ENCODE peak calls at places on chromosome 12, in five cellular contexts. O is PC-3, G is neural progenitor cell, H is PC-9, C is HepG2. Z is an unnamed sample.

GRCh38 chr12:42145197-42145549 is 499 bp upstream of the GXYLT1 start:
- DNase-seq in G (peak), C (no peak), O (peak), H (no peak), Z (no peak)

GRCh38 chr12:92297932-92298681 is 152.5 kb upstream of the BTG1 start:
- DNase-seq in H (no peak), O (no peak), G (no peak), C (no peak), Z (peak)

GRCh38 chr12:59405992-59406391 is 189.8 kb upstream of the SLC16A7 start:
- DNase-seq in O (no peak), H (no peak), C (no peak), G (no peak), Z (no peak)

GRCh38 chr12:30796891-30797371 is 42.2 kb upstream of the CAPRIN2 start:
- DNase-seq in H (no peak), C (no peak), G (peak), O (peak), Z (peak)

GRCh38 chr12:117903441-117903840 is 65.3 kb downstream of the KSR2 start:
- DNase-seq in C (no peak), O (no peak), G (no peak), H (no peak), Z (no peak)

GRCh38 chr12:79776111-79776510 is 85.3 kb upstream of the PAWR start:
- DNase-seq in O (peak), H (peak), G (no peak), C (peak), Z (peak)

GRCh38 chr12:10366875-10367274 is 23.0 kb downstream of the KLRK1 start:
- DNase-seq in G (no peak), C (peak), O (peak), H (no peak), Z (peak)

GRCh38 chr12:64270411-64270810 is 48.3 kb upstream of the KICS2 start:
- DNase-seq in C (no peak), O (no peak), G (no peak), H (no peak), Z (no peak)

GRCh38 chr12:9742665-9743064 is 9.8 kb upstream of the CLECL1 start:
- DNase-seq in C (no peak), H (peak), G (no peak), O (no peak), Z (no peak)

GRCh38 chr12:128323115-128323514 is 56.1 kb downstream of the TMEM132C start:
- DNase-seq in G (no peak), H (no peak), O (no peak), C (no peak), Z (no peak)

GRCh38 chr12:127162902-127163301 is 1104.1 kb upstream of the TMEM132C start:
- DNase-seq in O (peak), C (no peak), G (no peak), H (no peak), Z (peak)

GRCh38 chr12:125373375-125373774 is 308.1 kb downstream of the AACS start:
- DNase-seq in C (no peak), H (no peak), O (no peak), G (no peak), Z (no peak)

GRCh38 chr12:117853600-117853999 is 115.2 kb downstream of the KSR2 start:
- DNase-seq in C (peak), G (no peak), H (peak), O (peak), Z (peak)

GRCh38 chr12:88638388-88638787 is 58.1 kb upstream of the KITLG start:
- DNase-seq in C (no peak), G (peak), O (no peak), H (no peak), Z (no peak)

GRCh38 chr12:22018860-22019259 is 27.2 kb upstream of the CMAS start:
- DNase-seq in H (no peak), G (no peak), O (peak), C (no peak), Z (no peak)

GRCh38 chr12:131862084-131862441 is 32.4 kb upstream of the ULK1 start:
- DNase-seq in G (no peak), O (no peak), C (peak), H (no peak), Z (no peak)

GRCh38 chr12:12681061-12681765 is 14.8 kb downstream of the GPR19 start:
- DNase-seq in H (no peak), O (no peak), C (no peak), G (no peak), Z (no peak)

GRCh38 chr12:12474471-12474928 is 88.2 kb downstream of the DUSP16 start:
- DNase-seq in O (no peak), C (no peak), G (no peak), H (no peak), Z (no peak)

GRCh38 chr12:66237505-66238175 is 48.6 kb downstream of the IRAK3 start:
- DNase-seq in O (no peak), C (no peak), H (no peak), G (no peak), Z (no peak)

GRCh38 chr12:96466939-96467751 is 22.2 kb upstream of the CFAP54 start:
- DNase-seq in H (peak), O (peak), G (no peak), C (no peak), Z (peak)

GRCh38 chr12:13167226-13167625 is 29.3 kb upstream of the EMP1 start:
- DNase-seq in G (no peak), O (peak), H (peak), C (no peak), Z (peak)

GRCh38 chr12:112294793-112295192 is 87.4 kb downstream of the HECTD4 start:
- DNase-seq in O (peak), H (no peak), G (no peak), C (peak), Z (no peak)

GRCh38 chr12:27343255-27344000 is 10.8 kb downstream of the BMAL2 start:
- DNase-seq in O (peak), G (no peak), H (peak), C (no peak), Z (peak)

GRCh38 chr12:109757671-109758265 is 44.1 kb downstream of the FAM222A start:
- DNase-seq in O (no peak), H (no peak), C (no peak), G (no peak), Z (no peak)

GRCh38 chr12:130115646-130116045 is 46.6 kb upstream of the FZD10 start:
- DNase-seq in C (no peak), G (no peak), O (no peak), H (no peak), Z (no peak)

GRCh38 chr12:113466770-113467153 is 4.9 kb downstream of the LHX5 start:
- DNase-seq in G (no peak), H (no peak), C (no peak), O (no peak), Z (no peak)

GRCh38 chr12:113463746-113464743 is 7.6 kb downstream of the LHX5 start:
- DNase-seq in C (no peak), O (peak), H (no peak), G (peak), Z (no peak)

GRCh38 chr12:113465808-113466769 is 5.6 kb downstream of the LHX5 start:
- DNase-seq in G (peak), O (peak), C (no peak), H (no peak), Z (no peak)

GRCh38 chr12:113462880-113463745 is 8.6 kb downstream of the LHX5 start:
- DNase-seq in H (no peak), G (peak), O (no peak), C (no peak), Z (no peak)

DNA sequence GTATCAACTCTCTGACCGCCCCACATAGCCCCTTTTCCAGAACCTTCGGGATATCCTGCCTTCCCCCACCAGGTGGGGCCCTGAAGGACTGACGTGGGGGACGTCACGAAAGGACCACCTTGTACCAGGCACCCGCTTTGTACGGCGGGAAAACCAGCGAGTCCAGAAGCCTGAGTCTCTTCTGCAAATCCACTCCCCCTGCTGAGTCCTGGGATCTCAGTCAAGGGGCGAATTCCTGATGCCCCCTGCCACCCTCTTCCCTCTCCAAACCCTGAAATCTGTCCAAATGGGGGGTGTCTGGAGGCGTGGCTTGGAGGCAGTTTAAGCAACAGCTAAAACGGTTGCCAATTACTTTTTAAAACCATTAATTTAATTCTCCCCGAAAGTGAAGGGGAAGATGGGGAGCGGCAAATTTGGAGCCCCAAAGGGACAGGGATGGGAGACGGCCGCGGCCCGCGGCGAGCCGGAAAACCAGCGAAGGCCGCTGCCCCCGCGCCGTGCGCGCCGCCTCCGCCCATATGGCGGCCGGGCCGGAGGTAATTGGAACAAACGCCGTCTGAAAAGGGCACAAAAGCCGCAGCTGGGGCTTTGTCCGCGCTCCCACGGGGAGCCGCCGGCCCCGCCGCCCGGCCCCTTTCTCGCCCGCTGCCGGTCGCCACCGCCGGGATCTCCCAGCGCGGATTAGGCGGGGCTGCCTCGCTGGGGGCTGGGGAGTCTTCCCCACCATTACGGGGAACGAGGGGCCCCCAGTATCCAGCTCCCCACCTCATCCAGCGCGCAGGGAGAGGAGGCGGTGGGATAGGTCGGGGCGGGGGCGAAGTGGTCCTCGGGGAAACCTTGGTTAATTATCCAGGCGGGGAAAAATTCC is 6.6 kb downstream of the LHX5 start:
- DNase-seq in O (no peak), G (peak), H (no peak), C (no peak), Z (no peak)
- TF ChIP-seq EZH2 in O (peak), G (no peak), H (no peak), C (peak), Z (peak)

DNA sequence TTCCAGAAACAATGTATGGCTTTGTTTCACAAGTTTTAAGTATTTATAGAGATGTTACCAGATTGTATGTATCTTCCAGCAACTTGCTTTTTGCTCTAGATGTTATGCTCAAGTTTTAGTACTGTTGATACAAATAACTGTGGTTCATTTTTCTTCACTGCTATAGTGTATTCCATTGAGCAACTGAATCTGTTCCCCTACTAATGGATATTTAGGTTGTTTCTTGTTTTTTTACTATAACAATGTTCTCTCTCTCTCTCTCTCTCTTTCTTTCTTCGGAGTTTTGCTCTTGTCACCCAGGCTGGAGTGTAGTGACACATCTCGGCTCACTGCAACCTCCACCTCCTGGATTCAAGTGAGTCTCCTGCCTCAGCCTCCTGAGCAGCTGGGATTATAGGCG is 16.6 kb downstream of the HCAR2 start:
- DNase-seq in H (no peak), G (no peak), C (no peak), O (no peak), Z (no peak)
- TF ChIP-seq EZH2 in H (no peak), G (no peak), C (no peak), O (no peak), Z (no peak)

GRCh38 chr12:53973093-53974042 is at the start of gene HOXC11:
- DNase-seq in G (no peak), O (peak), H (no peak), C (no peak), Z (peak)
- TF ChIP-seq EZH2 in G (peak), O (no peak), H (no peak), C (peak), Z (peak)

GRCh38 chr12:57611116-57611809 is at the start of gene ARHGEF25:
- DNase-seq in G (peak), C (peak), O (peak), H (no peak), Z (no peak)
- TF ChIP-seq EZH2 in G (no peak), C (no peak), O (no peak), H (no peak), Z (no peak)

GRCh38 chr12:46269429-46270241 is 792 bp upstream of the SLC38A1 start:
- DNase-seq in O (peak), G (peak), C (no peak), H (peak), Z (peak)
- TF ChIP-seq EZH2 in O (no peak), G (no peak), C (no peak), H (no peak), Z (no peak)

GRCh38 chr12:49961111-49961922 is at the start of gene AQP5:
- DNase-seq in O (no peak), G (peak), C (no peak), H (no peak), Z (no peak)
- TF ChIP-seq EZH2 in O (no peak), G (peak), C (no peak), H (no peak), Z (no peak)

GRCh38 chr12:106582264-106582591 is 576 bp upstream of the RFX4 start:
- DNase-seq in H (no peak), O (no peak), C (no peak), G (no peak), Z (no peak)

GRCh38 chr12:106585237-106585834 is 2.5 kb downstream of the RFX4 start:
- DNase-seq in G (peak), O (no peak), H (no peak), C (no peak), Z (no peak)

GRCh38 chr12:106584104-106585064 is 1.6 kb downstream of the RFX4 start:
- DNase-seq in H (no peak), G (peak), O (no peak), C (no peak), Z (no peak)

GRCh38 chr12:106582661-106583577 is at the start of gene RFX4:
- DNase-seq in O (no peak), H (no peak), G (peak), C (no peak), Z (no peak)

DNA sequence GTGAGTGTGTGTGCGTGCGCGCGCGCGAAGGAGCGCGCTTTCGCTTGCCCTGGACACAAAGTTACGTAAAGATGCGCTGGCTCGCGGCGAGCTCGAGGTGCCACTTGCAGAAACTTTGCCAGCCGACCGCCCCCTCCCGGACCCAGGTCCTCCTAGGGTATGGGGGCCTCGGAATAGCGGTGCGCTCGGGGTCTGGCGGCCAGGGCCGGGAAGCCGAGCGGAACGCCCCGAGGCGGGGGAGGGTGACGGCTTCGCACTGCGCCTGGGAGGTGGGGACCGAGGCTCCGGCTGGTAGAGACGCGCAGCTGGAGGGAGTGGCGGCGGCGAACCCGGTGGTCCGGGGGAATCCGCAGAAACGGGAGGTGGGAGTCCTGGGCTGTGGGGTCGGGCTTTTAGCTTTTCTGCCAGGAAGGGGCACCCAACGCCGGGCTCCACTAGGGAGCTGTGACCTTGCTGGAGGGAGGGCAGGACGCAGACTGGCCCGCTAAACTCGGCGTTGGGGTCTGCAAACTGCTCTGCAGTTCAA is 837 bp downstream of the RFX4 start:
- DNase-seq in H (no peak), G (peak), C (no peak), O (no peak), Z (peak)
- TF ChIP-seq EZH2 in H (no peak), G (peak), C (no peak), O (no peak), Z (peak)

GRCh38 chr12:94148841-94149780 is 734 bp downstream of the PLXNC1 start:
- DNase-seq in O (no peak), C (no peak), G (peak), H (no peak), Z (peak)
- TF ChIP-seq EZH2 in O (no peak), C (no peak), G (no peak), H (no peak), Z (peak)

DNA sequence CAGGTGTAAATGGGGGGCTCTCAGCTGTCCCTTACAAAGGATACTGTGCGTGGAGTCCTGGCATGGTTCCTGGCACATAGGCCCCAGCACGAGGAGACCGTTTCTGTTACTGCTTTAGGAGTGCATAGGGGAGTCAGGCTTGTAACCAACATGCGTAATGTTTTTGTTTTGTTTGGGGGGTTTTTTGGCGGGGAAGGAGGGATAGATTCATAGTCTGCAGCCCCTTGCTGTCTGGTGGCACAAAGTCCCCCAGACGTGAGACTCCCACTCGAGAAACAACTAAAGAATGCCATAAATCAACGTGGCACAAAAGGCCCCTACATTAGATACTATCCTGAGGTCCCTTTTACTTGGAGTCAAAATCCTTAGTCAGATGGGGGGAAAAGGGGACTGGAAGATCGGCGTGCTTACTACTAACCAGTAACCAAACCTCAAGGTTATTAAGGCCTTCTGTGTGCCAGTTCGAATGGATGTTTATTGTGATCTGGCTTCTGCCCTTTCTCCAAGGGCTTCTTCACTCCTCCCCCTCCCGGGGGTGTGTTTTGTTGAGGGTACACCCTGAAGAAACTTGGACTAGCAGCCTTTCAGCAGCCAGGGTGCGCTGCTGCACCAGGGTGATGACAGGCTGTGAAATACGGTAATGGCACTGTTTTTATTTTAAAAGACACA is 873 bp downstream of the ISCU start:
- DNase-seq in H (peak), O (peak), C (peak), G (peak), Z (peak)
- TF ChIP-seq EZH2 in H (no peak), O (no peak), C (no peak), G (no peak), Z (no peak)

Z was measured in mammary epithelial cell.